ENCODE peak calls at places on chromosomes 16 and 17, in nine cellular contexts. O is effector memory CD4-positive, alpha-beta T cell; H is thoracic aorta; P is cardiac muscle cell; J is hepatocyte; I is transverse colon; B is heart right ventricle; D is lower lobe of right lung; M is SJSA1. U is an unnamed sample.

GRCh38 chr17:17988427-17988945 is 15.8 kb downstream of the DRC3 start:
- DNase-seq in O (no peak), H (no peak), P (no peak), J (no peak), I (no peak), B (no peak), D (no peak), M (no peak), U (no peak)

GRCh38 chr16:20899503-20900298 is 457 bp downstream of the DCUN1D3 start:
- DNase-seq in O (no peak), H (no peak), P (peak; percentile 20), J (peak; percentile 80), I (no peak), B (no peak), D (peak; percentile 59), M (peak; percentile 47), U (no peak)

GRCh38 chr17:69434164-69434579 is 19.7 kb downstream of the MAP2K6 start:
- DNase-seq in O (no peak), H (no peak), P (peak; percentile 77), J (peak; percentile 53), I (no peak), B (peak; percentile 8), D (no peak), M (no peak), U (no peak)

GRCh38 chr17:19248923-19249574 is 11.9 kb downstream of the EPN2 start:
- DNase-seq in O (no peak), H (no peak), P (no peak), J (peak; percentile 22), I (peak; percentile 27), B (peak; percentile 37), D (no peak), M (peak; percentile 25), U (peak; percentile 41)

GRCh38 chr17:63696381-63696961 is 3.5 kb downstream of the LIMD2 start:
- DNase-seq in O (peak; percentile 9), H (no peak), P (peak; percentile 53), J (no peak), I (peak; percentile 28), B (no peak), D (no peak), M (peak; percentile 40), U (no peak)

GRCh38 chr17:80026359-80027042 is 9.2 kb downstream of the TBC1D16 start:
- DNase-seq in O (no peak), H (no peak), P (no peak), J (no peak), I (peak; percentile 44), B (no peak), D (no peak), M (no peak), U (no peak)

GRCh38 chr16:27726621-27727275 is 176.8 kb downstream of the KATNIP start:
- DNase-seq in O (no peak), H (no peak), P (no peak), J (no peak), I (no peak), B (no peak), D (no peak), M (no peak), U (no peak)

GRCh38 chr16:68090109-68090508 is 4.9 kb downstream of the NFATC3 start:
- DNase-seq in O (no peak), H (no peak), P (no peak), J (no peak), I (no peak), B (no peak), D (no peak), M (no peak), U (no peak)

GRCh38 chr17:76884995-76885896 is 17.0 kb downstream of the MGAT5B start:
- DNase-seq in O (no peak), H (no peak), P (no peak), J (no peak), I (no peak), B (no peak), D (no peak), M (no peak), U (no peak)

DNA sequence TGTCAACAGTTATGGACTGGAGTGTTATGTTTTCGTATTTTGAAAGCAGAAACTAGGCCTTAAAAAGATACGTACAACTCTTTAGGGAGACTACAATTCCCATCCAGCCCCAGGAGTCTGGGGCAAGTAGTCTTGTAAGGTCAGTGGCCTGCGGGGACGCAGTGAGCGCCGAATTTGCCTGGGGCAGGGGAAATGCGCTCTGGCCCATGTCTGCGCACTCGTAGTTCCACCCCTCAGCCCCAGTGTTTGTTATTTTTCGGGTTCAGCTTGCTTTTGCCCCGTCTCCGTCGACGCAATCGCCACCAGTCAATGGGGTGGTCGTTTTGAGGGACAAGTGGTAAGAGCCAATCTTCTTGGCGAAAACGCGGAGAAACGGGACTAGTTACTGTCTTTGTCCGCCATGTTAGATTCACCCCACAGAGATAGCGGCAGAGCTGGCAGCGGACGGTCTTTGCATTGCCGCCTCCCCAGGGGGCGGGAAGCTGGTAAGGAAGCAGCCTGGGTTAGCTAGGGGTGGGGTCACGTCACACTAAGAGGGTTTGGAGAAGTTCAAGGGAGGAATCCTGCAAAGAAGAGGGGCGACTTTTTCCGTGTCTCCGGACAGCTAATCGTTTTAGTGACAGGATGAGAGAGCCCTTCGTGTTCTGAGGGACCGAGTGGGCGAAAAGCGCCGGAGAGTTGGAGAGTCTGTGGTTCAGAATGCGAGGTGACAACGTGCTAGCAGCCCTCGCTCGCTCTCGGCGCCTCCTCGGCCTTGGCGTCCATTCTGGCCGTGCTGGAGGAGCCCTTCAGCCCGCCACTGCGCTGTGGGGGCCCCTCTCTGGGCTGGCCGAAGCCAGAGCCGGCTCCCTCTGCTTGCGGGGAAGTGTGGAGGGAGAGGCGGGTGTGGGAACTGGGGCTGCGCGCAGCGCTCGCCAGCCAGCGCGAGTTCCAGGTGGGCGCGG is 1.1 kb upstream of the BRCA1 start:
- DNase-seq in O (no peak), H (no peak), P (no peak), J (no peak), I (peak; percentile 14), B (no peak), D (no peak), M (no peak), U (no peak)
- H3K27ac ChIP-seq in O (peak overlapping the region; percentile 76), H (peak overlapping the region; percentile 75), P (no peak overlapping the region), J (peak overlapping the region; percentile 90), I (peak overlapping the region; percentile 89), B (peak overlapping the region; percentile 82), D (peak overlapping the region; percentile 86), M (peak overlapping the region; percentile 68), U (peak overlapping the region; percentile 52)

GRCh38 chr16:89945654-89946053 is 2.9 kb upstream of the DEF8 start:
- DNase-seq in O (no peak), H (no peak), P (no peak), J (no peak), I (no peak), B (no peak), D (peak; percentile 67), M (no peak), U (no peak)

GRCh38 chr16:89946515-89946914 is 2.0 kb upstream of the DEF8 start:
- DNase-seq in O (no peak), H (no peak), P (no peak), J (no peak), I (no peak), B (no peak), D (no peak), M (no peak), U (no peak)

GRCh38 chr16:89949756-89950155 is 1.2 kb downstream of the DEF8 start:
- DNase-seq in O (no peak), H (no peak), P (no peak), J (no peak), I (no peak), B (no peak), D (no peak), M (no peak), U (no peak)

GRCh38 chr16:89949121-89949742 is 677 bp downstream of the DEF8 start:
- DNase-seq in O (no peak), H (no peak), P (no peak), J (no peak), I (no peak), B (no peak), D (no peak), M (no peak), U (no peak)

GRCh38 chr16:89944773-89945172 is 3.8 kb upstream of the DEF8 start:
- DNase-seq in O (no peak), H (no peak), P (no peak), J (no peak), I (no peak), B (no peak), D (no peak), M (no peak), U (no peak)
- H3K27ac ChIP-seq in O (no peak overlapping the region), H (no peak overlapping the region), P (no peak overlapping the region), J (no peak overlapping the region), I (no peak overlapping the region), B (no peak overlapping the region), D (no peak overlapping the region), M (no peak overlapping the region), U (no peak overlapping the region)

DNA sequence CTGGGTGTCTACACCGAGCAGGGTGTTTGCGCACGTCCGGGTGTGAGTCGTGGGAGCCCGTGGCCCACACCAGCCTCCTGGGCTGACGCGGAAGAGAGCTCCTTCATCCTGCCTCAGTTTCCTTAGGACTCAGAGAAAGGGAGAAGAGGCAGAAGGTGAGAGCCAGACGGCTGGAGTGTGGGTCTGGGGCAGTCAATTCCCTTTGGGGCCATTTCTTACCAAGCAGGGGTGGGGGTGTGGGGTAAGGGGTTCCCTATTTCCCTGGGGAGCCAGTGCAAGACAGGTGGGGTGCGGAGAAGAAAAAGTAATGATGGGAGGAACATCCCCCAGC is 831 bp downstream of the CA7 start:
- DNase-seq in O (no peak), H (no peak), P (no peak), J (no peak), I (no peak), B (no peak), D (no peak), M (no peak), U (no peak)
- H3K27ac ChIP-seq in O (no peak overlapping the region), H (no peak overlapping the region), P (no peak overlapping the region), J (no peak overlapping the region), I (no peak overlapping the region), B (no peak overlapping the region), D (no peak overlapping the region), M (no peak overlapping the region), U (peak overlapping the region; percentile 44)

GRCh38 chr16:57562066-57562465 is 19.6 kb downstream of the ADGRG5 start:
- DNase-seq in O (no peak), H (no peak), P (no peak), J (no peak), I (no peak), B (no peak), D (no peak), M (no peak), U (no peak)

GRCh38 chr16:57564571-57565270 is 22.3 kb downstream of the ADGRG5 start:
- DNase-seq in O (no peak), H (no peak), P (no peak), J (peak; percentile 38), I (no peak), B (no peak), D (no peak), M (no peak), U (no peak)

GRCh38 chr16:57563761-57564160 is 21.3 kb downstream of the ADGRG5 start:
- DNase-seq in O (no peak), H (no peak), P (no peak), J (no peak), I (no peak), B (no peak), D (no peak), M (no peak), U (no peak)

GRCh38 chr16:57562669-57563486 is 20.4 kb downstream of the ADGRG5 start:
- DNase-seq in O (no peak), H (no peak), P (no peak), J (no peak), I (no peak), B (no peak), D (no peak), M (no peak), U (no peak)

DNA sequence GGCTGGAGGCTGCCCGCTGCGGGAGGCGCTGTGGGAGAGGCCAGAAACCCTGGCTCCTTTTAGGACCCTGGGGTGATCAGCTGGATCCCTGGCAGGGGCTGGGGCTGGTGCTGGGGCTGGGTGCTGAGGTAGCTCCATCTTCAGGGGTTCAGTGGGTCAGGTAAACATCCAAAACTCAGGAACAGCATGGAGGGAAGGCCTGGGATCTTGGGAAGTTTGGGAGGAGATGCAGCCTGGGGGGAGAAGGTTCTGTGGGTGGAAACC is 21.0 kb downstream of the ADGRG5 start:
- DNase-seq in O (no peak), H (no peak), P (no peak), J (no peak), I (no peak), B (no peak), D (no peak), M (no peak), U (no peak)
- H3K27ac ChIP-seq in O (no peak overlapping the region), H (no peak overlapping the region), P (no peak overlapping the region), J (no peak overlapping the region), I (no peak overlapping the region), B (no peak overlapping the region), D (no peak overlapping the region), M (no peak overlapping the region), U (no peak overlapping the region)